ENCODE peak calls at places on chromosomes 13 and 19, in five cellular contexts. F, W, H, B and N are unnamed samples.
A peak's percentile ranks its signal among the peaks of the same experiment; 100 is the strongest.

GRCh38 chr19:38841787-38842438 is 7.9 kb downstream of the HNRNPL start:
- DNase-seq in F (no peak), H (no peak), W (no peak), B (no peak), N (no peak)

GRCh38 chr13:67230774-67231480 is 791 bp upstream of the PCDH9 start:
- DNase-seq in F (no peak), W (peak; percentile 84), H (peak; percentile 56), B (peak; percentile 69), N (peak; percentile 45)

GRCh38 chr19:38273499-38273898 is 9.1 kb downstream of the SPINT2 start:
- DNase-seq in W (no peak), F (no peak), H (no peak), B (no peak), N (no peak)

GRCh38 chr13:100549316-100549715 is 39.3 kb downstream of the GGACT start:
- DNase-seq in F (no peak), W (no peak), B (no peak), H (no peak), N (no peak)

GRCh38 chr13:27186295-27186694 is 14.7 kb upstream of the USP12 start:
- DNase-seq in H (no peak), W (no peak), B (no peak), F (no peak), N (no peak)

GRCh38 chr13:99086869-99087129 is 108.9 kb upstream of the DOCK9 start:
- DNase-seq in F (no peak), W (no peak), H (peak; percentile 18), B (no peak), N (no peak)

GRCh38 chr19:19461671-19462622 is 53.4 kb downstream of the TSSK6 start:
- DNase-seq in F (no peak), B (peak; percentile 57), W (no peak), H (no peak), N (peak; percentile 83)

GRCh38 chr13:25415196-25415595 is 43.4 kb downstream of the ATP8A2 start:
- DNase-seq in H (no peak), F (no peak), B (no peak), W (no peak), N (no peak)

GRCh38 chr19:17327068-17327653 is 7.5 kb downstream of the ANO8 start:
- DNase-seq in H (no peak), B (no peak), W (no peak), F (no peak), N (no peak)

GRCh38 chr13:45564108-45564507 is 51.4 kb downstream of the ERICH6B start:
- DNase-seq in H (no peak), W (no peak), B (peak; percentile 30), F (no peak), N (no peak)

GRCh38 chr13:77810430-77810829 is 108.2 kb downstream of the EDNRB start:
- DNase-seq in H (no peak), W (peak; percentile 61), B (peak; percentile 66), F (no peak), N (peak; percentile 0)

GRCh38 chr13:104534847-104535246 is 1468.6 kb upstream of the SLC10A2 start:
- DNase-seq in W (no peak), B (no peak), F (no peak), H (no peak), N (no peak)

GRCh38 chr13:24280722-24281121 is 28.7 kb upstream of the C1QTNF9 start:
- DNase-seq in H (no peak), W (no peak), B (no peak), F (no peak), N (no peak)

GRCh38 chr19:5767949-5768348 is 16.6 kb downstream of the PRR22 start:
- DNase-seq in F (no peak), W (no peak), B (no peak), H (no peak), N (no peak)

GRCh38 chr19:1262687-1263123 is 6.4 kb upstream of the CIRBP start:
- DNase-seq in F (no peak), H (no peak), B (no peak), W (no peak), N (no peak)

GRCh38 chr13:73835138-73835721 is 299.0 kb downstream of the KLF12 start:
- DNase-seq in F (peak; percentile 72), B (peak; percentile 51), H (no peak), W (peak; percentile 35), N (peak; percentile 48)

GRCh38 chr19:4051175-4052101 is 15.3 kb downstream of the ZBTB7A start:
- DNase-seq in B (no peak), H (no peak), F (no peak), W (no peak), N (no peak)

GRCh38 chr13:85935868-85936467 is 136.7 kb upstream of the SLITRK6 start:
- DNase-seq in B (no peak), F (no peak), H (no peak), W (no peak), N (no peak)